ENCODE peak calls at places on chromosome 3, in five cellular contexts. B, D, H, W and X are unnamed samples.

GRCh38 chr3:37715358-37715757 is 146.3 kb upstream of the CTDSPL start:
- DNase-seq in W (no peak), B (no peak), D (no peak), H (no peak), X (no peak)

GRCh38 chr3:125240496-125240895 is 27.9 kb upstream of the SLC12A8 start:
- DNase-seq in H (no peak), D (no peak), W (no peak), B (no peak), X (no peak)

GRCh38 chr3:23796518-23796917 is 9.2 kb upstream of the UBE2E1 start:
- DNase-seq in H (no peak), W (no peak), B (no peak), D (no peak), X (no peak)

GRCh38 chr3:107969994-107970896 is 120.6 kb downstream of the CD47 start:
- DNase-seq in D (no peak), B (no peak), H (no peak), W (no peak), X (no peak)

GRCh38 chr3:181558870-181559269 is 152.9 kb upstream of the SOX2 start:
- DNase-seq in B (no peak), W (no peak), H (no peak), D (no peak), X (no peak)

GRCh38 chr3:117708601-117709000 is 999.0 kb downstream of the TUSC7 start:
- DNase-seq in W (no peak), H (no peak), B (no peak), D (no peak), X (no peak)

GRCh38 chr3:63862804-63863149 is 828 bp downstream of the THOC7 start:
- DNase-seq in W (no peak), B (no peak), D (no peak), H (no peak), X (no peak)

GRCh38 chr3:63967675-63968611 is 55.4 kb downstream of the PSMD6 start:
- DNase-seq in D (peak), B (no peak), W (no peak), H (no peak), X (peak)

GRCh38 chr3:68088216-68088615 is 433.8 kb upstream of the SUCLG2 start:
- DNase-seq in D (peak), B (no peak), W (no peak), H (no peak), X (peak)

GRCh38 chr3:41265011-41265545 is 65.8 kb downstream of the CTNNB1 start:
- DNase-seq in D (no peak), W (no peak), B (no peak), H (no peak), X (no peak)

GRCh38 chr3:59605944-59606534 is 556.2 kb upstream of the CFAP20DC start:
- DNase-seq in H (no peak), D (no peak), B (no peak), W (no peak), X (no peak)

GRCh38 chr3:150691414-150692040 is 12.2 kb downstream of the ERICH6 start:
- DNase-seq in B (no peak), W (no peak), D (no peak), H (no peak), X (no peak)

GRCh38 chr3:98732239-98733054 is 30.7 kb upstream of the ST3GAL6 start:
- DNase-seq in W (no peak), H (peak), D (no peak), B (no peak), X (no peak)

GRCh38 chr3:13851091-13851849 is 28.6 kb downstream of the WNT7A start:
- DNase-seq in D (no peak), H (no peak), B (no peak), W (no peak), X (no peak)

GRCh38 chr3:133742351-133743091 is 3.7 kb upstream of the TF start:
- DNase-seq in D (no peak), B (no peak), H (no peak), W (peak), X (no peak)

GRCh38 chr3:14489641-14490040 is 50.5 kb downstream of the GRIP2 start:
- DNase-seq in B (no peak), W (no peak), H (no peak), D (no peak), X (no peak)

GRCh38 chr3:118960876-118961275 is 73.8 kb downstream of the IGSF11 start:
- DNase-seq in H (peak), W (no peak), D (no peak), B (no peak), X (no peak)

GRCh38 chr3:30319713-30320112 is 286.7 kb upstream of the TGFBR2 start:
- DNase-seq in B (no peak), H (peak), W (no peak), D (peak), X (peak)

GRCh38 chr3:14725564-14726420 is 50.9 kb downstream of the C3orf20 start:
- DNase-seq in B (no peak), W (no peak), H (no peak), D (no peak), X (no peak)

GRCh38 chr3:196968233-196969000 is at the start of gene PIGZ:
- DNase-seq in D (no peak), H (no peak), B (peak), W (no peak), X (peak)

GRCh38 chr3:185280572-185281365 is 26.9 kb upstream of the EHHADH start:
- DNase-seq in D (no peak), B (no peak), W (no peak), H (peak), X (no peak)